ENCODE peak calls at places on chromosomes 1 and 21, in eight cellular contexts. G is activated T-cell treated with anti-CD3 and anti-CD28 coated beads for 24 hours, V is HFFc6, C is GM06990, X is endothelial cell, T is Right ventricle myocardium superior, Q is skeletal muscle cell, Z is astrocyte of the cerebellum. L is an unnamed sample.

GRCh38 chr1:8477199-8477982 is 159.5 kb downstream of the SLC45A1 start:
- DNase-seq in G (no peak), V (peak; percentile 41), C (peak; percentile 70), X (no peak), T (no peak), Q (no peak), Z (peak; percentile 63), L (no peak)

GRCh38 chr21:32562915-32563314 is 22.4 kb downstream of the TCP10L start:
- DNase-seq in G (no peak), V (no peak), C (no peak), X (no peak), T (no peak), Q (no peak), Z (no peak), L (no peak)

GRCh38 chr1:42747125-42747524 is 7.1 kb upstream of the CLDN19 start:
- DNase-seq in G (no peak), V (no peak), C (no peak), X (peak; percentile 55), T (peak; percentile 72), Q (no peak), Z (no peak), L (peak; percentile 69)

GRCh38 chr1:161187311-161187710 is 10.0 kb upstream of the B4GALT3 start:
- DNase-seq in G (no peak), V (no peak), C (no peak), X (no peak), T (no peak), Q (no peak), Z (no peak), L (no peak)

GRCh38 chr21:33948096-33948950 is 32.7 kb upstream of the ATP5PO start:
- DNase-seq in G (peak; percentile 69), V (peak; percentile 66), C (peak; percentile 82), X (peak; percentile 56), T (peak; percentile 64), Q (no peak), Z (no peak), L (peak; percentile 53)

GRCh38 chr1:232066521-232066920 is 439.9 kb downstream of the DISC1 start:
- DNase-seq in G (no peak), V (no peak), C (no peak), X (no peak), T (no peak), Q (no peak), Z (no peak), L (no peak)

GRCh38 chr1:47650205-47650604 is 212.4 kb downstream of the FOXD2 start:
- DNase-seq in G (no peak), V (peak; percentile 74), C (no peak), X (no peak), T (no peak), Q (peak; percentile 75), Z (peak; percentile 8), L (no peak)

GRCh38 chr1:6984996-6985395 is 199.7 kb downstream of the CAMTA1 start:
- DNase-seq in G (no peak), V (no peak), C (no peak), X (no peak), T (no peak), Q (no peak), Z (no peak), L (no peak)

GRCh38 chr1:91606546-91607078 is 106.0 kb downstream of the CDC7 start:
- DNase-seq in G (no peak), V (no peak), C (no peak), X (no peak), T (no peak), Q (no peak), Z (no peak), L (no peak)

GRCh38 chr1:56249244-56249643 is 330.1 kb downstream of the PLPP3 start:
- DNase-seq in G (no peak), V (no peak), C (no peak), X (no peak), T (peak; percentile 43), Q (no peak), Z (no peak), L (no peak)

GRCh38 chr1:167442142-167442848 is 76.0 kb downstream of the CD247 start:
- DNase-seq in G (peak; percentile 86), V (peak; percentile 62), C (peak; percentile 55), X (peak; percentile 89), T (peak; percentile 93), Q (peak; percentile 18), Z (peak; percentile 40), L (peak; percentile 89)

GRCh38 chr1:204426035-204426436 is 14.4 kb upstream of the PPP1R15B start:
- DNase-seq in G (no peak), V (peak; percentile 80), C (no peak), X (no peak), T (no peak), Q (no peak), Z (no peak), L (no peak)

L was measured in GM13976.